ENCODE peak calls at places on chromosomes 7 and 10, in six cellular contexts. Y, T, N, L, Z and F are unnamed samples.

GRCh38 chr7:16063241-16063640 is 358.1 kb downstream of the CRPPA start:
- DNase-seq in N (no peak), Z (no peak), Y (no peak), T (no peak), L (no peak), F (no peak)

GRCh38 chr10:9172276-9172675 is 1117.8 kb downstream of the GATA3 start:
- DNase-seq in Y (no peak), N (no peak), Z (no peak), T (no peak), L (no peak), F (no peak)

GRCh38 chr7:148436571-148436970 is 154.0 kb upstream of the C7orf33 start:
- DNase-seq in L (no peak), N (no peak), Y (no peak), T (no peak), Z (no peak), F (no peak)

GRCh38 chr10:131972474-131973071 is 9.2 kb downstream of the BNIP3 start:
- DNase-seq in N (no peak), L (no peak), Z (peak), T (no peak), Y (peak), F (no peak)

GRCh38 chr10:24255907-24256306 is 47.0 kb downstream of the KIAA1217 start:
- DNase-seq in Y (no peak), T (no peak), L (peak), N (no peak), Z (no peak), F (peak)

GRCh38 chr10:94097656-94098055 is 103.9 kb downstream of the PLCE1 start:
- DNase-seq in Y (peak), L (no peak), N (no peak), T (no peak), Z (peak), F (no peak)

GRCh38 chr10:24494236-24494635 is 229.5 kb downstream of the ARHGAP21 start:
- DNase-seq in N (no peak), T (no peak), L (no peak), Z (no peak), Y (no peak), F (no peak)

GRCh38 chr10:70190581-70190980 is 20.3 kb upstream of the SAR1A start:
- DNase-seq in L (no peak), T (no peak), Y (no peak), N (no peak), Z (peak), F (no peak)

GRCh38 chr7:94912085-94912484 is 4.7 kb downstream of the PPP1R9A start:
- DNase-seq in Y (no peak), T (no peak), L (no peak), N (no peak), Z (no peak), F (no peak)

GRCh38 chr7:135490783-135491182 is 19.1 kb downstream of the CNOT4 start:
- DNase-seq in Z (peak), T (no peak), L (no peak), N (no peak), Y (peak), F (peak)

GRCh38 chr7:92836489-92837213 is at the start of gene CDK6:
- DNase-seq in Z (peak), T (peak), L (peak), N (peak), Y (peak), F (peak)

GRCh38 chr7:35727571-35727970 is 32.6 kb upstream of the HERPUD2 start:
- DNase-seq in Z (peak), Y (no peak), T (no peak), L (no peak), N (no peak), F (no peak)

GRCh38 chr10:87657370-87657769 is 2.3 kb upstream of the PAPSS2 start:
- DNase-seq in Z (peak), N (no peak), L (no peak), Y (peak), T (no peak), F (peak)

GRCh38 chr7:101299511-101300464 is 21.8 kb downstream of the IFT22 start:
- DNase-seq in N (peak), Y (no peak), T (no peak), Z (peak), L (peak), F (no peak)

GRCh38 chr10:71484352-71484751 is 87.6 kb downstream of the CDH23 start:
- DNase-seq in L (peak), N (no peak), T (no peak), Y (no peak), Z (no peak), F (no peak)

GRCh38 chr7:37346761-37347160 is 101.9 kb downstream of the ELMO1 start:
- DNase-seq in N (no peak), T (no peak), Y (no peak), L (no peak), Z (no peak), F (peak)

GRCh38 chr10:62224606-62225005 is 44.0 kb downstream of the RTKN2 start:
- DNase-seq in Y (peak), T (no peak), L (peak), Z (peak), N (no peak), F (peak)

GRCh38 chr10:75654777-75655176 is 223.4 kb downstream of the LRMDA start:
- DNase-seq in Z (no peak), T (no peak), N (no peak), L (no peak), Y (no peak), F (no peak)

GRCh38 chr10:113045155-113046055 is 95.4 kb downstream of the TCF7L2 start:
- DNase-seq in L (no peak), N (no peak), Z (peak), Y (peak), T (no peak), F (no peak)

GRCh38 chr7:56811081-56811480 is 321.2 kb downstream of the ZNF479 start:
- DNase-seq in N (no peak), Y (no peak), T (no peak), L (no peak), Z (no peak), F (no peak)

GRCh38 chr7:144529269-144529926 is 125.9 kb upstream of the NOBOX start:
- DNase-seq in L (no peak), N (no peak), Z (no peak), T (no peak), Y (no peak), F (no peak)

DNA sequence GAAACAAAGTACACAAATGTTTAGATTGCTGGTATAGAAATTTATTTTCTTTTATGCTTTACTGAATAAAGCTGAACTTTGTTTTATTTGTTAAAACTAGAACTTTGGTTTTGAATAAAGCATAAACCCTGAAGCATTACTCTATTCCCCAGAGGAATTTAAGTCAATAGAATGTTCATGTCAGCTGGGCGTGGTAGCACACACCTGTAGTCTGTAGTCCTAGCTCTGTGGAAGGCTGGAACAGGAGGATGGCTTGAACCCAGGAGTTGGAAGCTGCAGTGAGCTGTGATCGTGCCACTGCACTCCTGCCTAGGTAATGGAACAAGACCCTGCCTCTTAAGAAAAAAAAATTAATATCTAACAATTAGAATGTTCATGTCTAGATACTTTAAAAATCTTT is 139.0 kb upstream of the ASAH2 start:
- DNase-seq in Y (no peak), N (no peak), L (no peak), Z (no peak), T (no peak), F (no peak)
- H3K23ac ChIP-seq in Y (no peak), N (no peak), L (no peak), Z (no peak), T (no peak), F (no peak)

GRCh38 chr10:58511765-58512469 is 755 bp upstream of the BICC1 start:
- DNase-seq in Y (peak), L (peak), T (no peak), Z (no peak), N (peak), F (no peak)
- H3K23ac ChIP-seq in Y (peak), L (no peak), T (no peak), Z (peak), N (no peak), F (no peak)

GRCh38 chr7:150737265-150738055 is at the start of gene GIMAP5:
- DNase-seq in N (no peak), Y (no peak), Z (no peak), L (no peak), T (no peak), F (no peak)
- H3K23ac ChIP-seq in N (no peak), Y (no peak), Z (no peak), L (no peak), T (no peak), F (no peak)

DNA sequence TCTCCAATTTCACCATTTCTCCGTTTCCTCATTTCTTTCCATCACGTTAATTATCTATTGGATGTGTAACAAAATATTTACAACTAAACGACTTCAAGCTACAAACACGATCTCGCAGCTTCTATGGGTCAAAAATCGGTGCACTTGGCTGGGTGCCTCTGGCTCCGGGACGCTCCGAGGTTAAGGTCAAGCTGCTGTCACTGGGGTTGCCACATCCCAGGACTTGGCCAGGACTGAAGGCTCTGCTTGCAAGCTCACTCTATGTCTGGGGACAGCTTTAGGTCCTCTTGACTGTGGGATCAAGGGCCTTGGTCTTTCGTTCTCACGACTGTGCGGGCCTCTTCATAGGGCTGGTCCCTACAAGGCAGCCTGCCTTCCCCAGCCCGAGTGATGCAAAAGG is 159.7 kb downstream of the CCDC3 start:
- DNase-seq in N (no peak), Y (no peak), Z (no peak), L (no peak), T (no peak), F (no peak)
- H3K23ac ChIP-seq in N (no peak), Y (no peak), Z (no peak), L (no peak), T (no peak), F (no peak)

GRCh38 chr7:42234736-42235135 is 2.3 kb downstream of the GLI3 start:
- DNase-seq in Z (peak), T (no peak), Y (no peak), N (no peak), L (no peak), F (peak)

GRCh38 chr7:42237891-42238531 is 1.0 kb upstream of the GLI3 start:
- DNase-seq in T (peak), Z (peak), N (peak), L (peak), Y (peak), F (no peak)

GRCh38 chr7:42235734-42236133 is 1.3 kb downstream of the GLI3 start:
- DNase-seq in N (no peak), Z (peak), L (no peak), Y (no peak), T (no peak), F (no peak)

GRCh38 chr7:42237162-42237821 is at the start of gene GLI3:
- DNase-seq in Y (peak), Z (peak), T (peak), L (peak), N (peak), F (peak)

GRCh38 chr7:42236266-42237161 is 495 bp downstream of the GLI3 start:
- DNase-seq in N (peak), Y (peak), L (peak), Z (peak), T (no peak), F (peak)
- H3K23ac ChIP-seq in N (no peak), Y (peak), L (peak), Z (peak), T (peak), F (no peak)

GRCh38 chr7:130869918-130870317 is 135.9 kb upstream of the KLF14 start:
- DNase-seq in T (no peak), L (no peak), N (no peak), Z (no peak), Y (no peak), F (no peak)

GRCh38 chr7:130867581-130868136 is 133.7 kb upstream of the KLF14 start:
- DNase-seq in T (no peak), Y (no peak), N (no peak), Z (no peak), L (no peak), F (no peak)

GRCh38 chr7:130868150-130868549 is 134.1 kb upstream of the KLF14 start:
- DNase-seq in Z (no peak), Y (no peak), T (no peak), L (no peak), N (no peak), F (no peak)

GRCh38 chr7:130867039-130867438 is 133.0 kb upstream of the KLF14 start:
- DNase-seq in T (no peak), N (no peak), Z (no peak), L (no peak), Y (no peak), F (no peak)

DNA sequence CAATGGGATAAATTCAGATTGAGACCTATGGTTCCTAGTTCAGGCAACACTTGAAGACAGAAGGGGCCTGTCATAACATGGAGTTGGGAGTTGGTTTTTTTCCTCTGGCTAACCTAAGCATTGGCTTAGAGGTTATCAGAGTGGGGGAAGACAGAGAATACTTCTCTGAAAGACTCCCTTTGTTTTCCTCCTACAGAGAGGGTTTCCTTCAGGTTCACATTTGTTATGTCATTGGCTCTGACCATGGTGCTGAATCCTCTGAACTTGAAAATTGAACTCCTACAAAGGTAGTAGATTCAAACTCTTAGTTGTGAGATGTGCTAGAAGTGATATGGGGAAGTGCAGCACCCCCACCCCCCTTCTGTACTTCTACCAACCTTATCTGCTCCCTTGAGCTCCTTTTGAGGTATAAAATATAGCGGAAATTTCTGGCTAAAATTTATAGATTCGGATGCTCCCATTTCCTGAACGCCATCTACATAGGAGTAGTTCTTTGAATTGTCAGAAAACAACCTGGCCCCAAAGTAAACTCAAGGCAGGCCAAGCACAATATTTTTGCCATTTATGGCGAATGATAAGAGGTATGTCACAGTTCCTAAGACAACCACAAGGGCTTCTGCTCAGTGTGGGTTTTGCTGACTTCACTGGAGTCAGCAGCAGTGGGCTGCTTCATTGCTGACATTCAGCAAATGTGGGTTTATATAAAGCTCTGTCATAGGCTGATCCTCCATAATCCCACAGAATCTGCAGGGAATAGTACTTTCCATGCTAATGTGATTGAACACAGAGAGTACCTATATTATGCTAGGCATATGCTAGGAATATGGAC is 131.6 kb upstream of the KLF14 start:
- DNase-seq in Z (no peak), T (no peak), Y (peak), L (peak), N (no peak), F (no peak)
- H3K23ac ChIP-seq in Z (no peak), T (no peak), Y (no peak), L (no peak), N (no peak), F (no peak)

DNA sequence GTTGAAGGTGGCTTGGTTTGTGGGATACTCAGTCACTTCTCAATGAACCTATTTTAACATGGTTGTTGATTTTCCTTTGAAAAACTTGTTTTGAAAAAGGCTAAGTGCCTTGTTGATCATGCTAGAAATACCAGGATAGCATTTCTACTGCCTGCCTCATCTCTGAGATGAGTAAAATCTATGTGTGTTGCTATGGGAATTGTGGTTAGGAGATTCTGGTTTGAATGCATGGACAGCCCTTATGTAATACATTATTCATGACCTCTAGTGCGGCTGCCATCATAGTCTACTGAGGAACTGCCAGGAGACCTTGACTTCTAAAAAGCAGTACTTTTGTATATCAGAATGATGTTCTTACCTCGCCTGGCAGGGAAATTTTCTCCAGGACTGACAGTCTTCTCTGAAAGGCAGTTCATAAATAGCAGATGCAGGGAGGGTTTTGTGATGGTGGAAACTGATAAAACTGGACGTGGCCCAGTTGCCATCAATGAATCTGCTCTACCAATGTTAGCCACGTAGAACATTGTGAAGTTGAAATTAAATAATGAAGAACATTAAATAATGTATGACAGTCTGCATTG is 248.5 kb downstream of the NSUN6 start:
- DNase-seq in Z (no peak), T (no peak), L (no peak), N (no peak), Y (peak), F (no peak)
- H3K23ac ChIP-seq in Z (no peak), T (no peak), L (no peak), N (no peak), Y (no peak), F (no peak)